ENCODE peak calls at places on chromosomes 6 and 20, in nine cellular contexts. T is CD8-positive, alpha-beta memory T cell; L is left cardiac atrium; V is amniotic stem cell; D is sciatic nerve; B is ACHN; X is GM06990; N is activated naive CD4-positive, alpha-beta T cell treated with anti-CD3 and anti-CD28 coated beads for 36 hours; E is NAMALWA. S is an unnamed sample.

GRCh38 chr6:155387551-155387950 is 68.1 kb downstream of the NOX3 start:
- DNase-seq in T (no peak), L (no peak), V (no peak), D (no peak), B (peak; percentile 0), X (no peak), N (no peak), E (no peak), S (no peak)

GRCh38 chr6:170178561-170179477 is 112.1 kb downstream of the DLL1 start:
- DNase-seq in T (no peak), L (peak; percentile 77), V (no peak), D (no peak), B (no peak), X (no peak), N (no peak), E (no peak), S (peak; percentile 62)

GRCh38 chr6:46453221-46453620 is 38.0 kb downstream of the RCAN2 start:
- DNase-seq in T (no peak), L (no peak), V (peak; percentile 47), D (no peak), B (no peak), X (no peak), N (no peak), E (no peak), S (no peak)

GRCh38 chr6:26205161-26205624 is 118.0 kb downstream of the HFE start:
- DNase-seq in T (peak; percentile 87), L (peak; percentile 83), V (peak; percentile 82), D (peak; percentile 88), B (peak; percentile 89), X (peak; percentile 79), N (peak; percentile 94), E (peak; percentile 93), S (no peak)

GRCh38 chr20:36235892-36236785 is at the start of gene AAR2:
- DNase-seq in T (peak; percentile 68), L (peak; percentile 85), V (peak; percentile 80), D (peak; percentile 87), B (peak; percentile 73), X (peak; percentile 86), N (peak; percentile 91), E (peak; percentile 83), S (peak; percentile 82)

GRCh38 chr6:26033132-26033941 is 53.9 kb upstream of the HFE start:
- DNase-seq in T (peak; percentile 81), L (peak; percentile 62), V (peak; percentile 82), D (peak; percentile 74), B (peak; percentile 95), X (peak; percentile 94), N (peak; percentile 73), E (peak; percentile 97), S (peak; percentile 88)

GRCh38 chr20:50450961-50451752 is 59.0 kb upstream of the PTPN1 start:
- DNase-seq in T (peak; percentile 39), L (peak; percentile 53), V (no peak), D (no peak), B (no peak), X (peak; percentile 56), N (peak; percentile 17), E (peak; percentile 89), S (no peak)

GRCh38 chr6:106213660-106214276 is 111.8 kb downstream of the ATG5 start:
- DNase-seq in T (no peak), L (no peak), V (no peak), D (no peak), B (no peak), X (no peak), N (no peak), E (no peak), S (no peak)

GRCh38 chr6:155248021-155249001 is 15.5 kb upstream of the CLDN20 start:
- DNase-seq in T (no peak), L (peak; percentile 40), V (peak; percentile 39), D (peak; percentile 75), B (peak; percentile 34), X (no peak), N (peak; percentile 46), E (peak; percentile 58), S (no peak)

GRCh38 chr6:149897015-149897697 is 757 bp downstream of the RAET1E start:
- DNase-seq in T (no peak), L (peak; percentile 88), V (peak; percentile 42), D (peak; percentile 88), B (peak; percentile 59), X (no peak), N (no peak), E (no peak), S (peak; percentile 94)

GRCh38 chr6:119501798-119502483 is 152.4 kb upstream of the MAN1A1 start:
- DNase-seq in T (no peak), L (no peak), V (no peak), D (no peak), B (no peak), X (no peak), N (no peak), E (peak; percentile 40), S (no peak)

GRCh38 chr20:3194617-3195280 is 9.7 kb downstream of the DDRGK1 start:
- DNase-seq in T (no peak), L (no peak), V (no peak), D (no peak), B (no peak), X (no peak), N (no peak), E (no peak), S (no peak)

GRCh38 chr20:15639839-15640238 is 933.4 kb downstream of the KIF16B start:
- DNase-seq in T (no peak), L (no peak), V (no peak), D (no peak), B (no peak), X (no peak), N (no peak), E (no peak), S (no peak)

GRCh38 chr6:42781546-42781810 is 374 bp upstream of the BICRAL start:
- DNase-seq in T (no peak), L (no peak), V (no peak), D (no peak), B (no peak), X (no peak), N (no peak), E (no peak), S (no peak)

GRCh38 chr20:52972965-52973819 is 1.0 kb downstream of the TSHZ2 start:
- DNase-seq in T (no peak), L (peak; percentile 24), V (no peak), D (no peak), B (no peak), X (no peak), N (peak; percentile 53), E (no peak), S (no peak)

GRCh38 chr6:37210313-37210898 is 40.5 kb downstream of the PIM1 start:
- DNase-seq in T (peak; percentile 70), L (peak; percentile 65), V (peak; percentile 63), D (peak; percentile 84), B (peak; percentile 75), X (no peak), N (peak; percentile 93), E (peak; percentile 88), S (no peak)

GRCh38 chr6:111013144-111013905 is 31.5 kb downstream of the RPF2 start:
- DNase-seq in T (no peak), L (no peak), V (no peak), D (no peak), B (no peak), X (no peak), N (no peak), E (no peak), S (no peak)

GRCh38 chr6:70874181-70874913 is 82.5 kb downstream of the B3GAT2 start:
- DNase-seq in T (no peak), L (no peak), V (no peak), D (no peak), B (no peak), X (no peak), N (no peak), E (no peak), S (no peak)

GRCh38 chr6:34021839-34022190 is 124.1 kb downstream of the GRM4 start:
- DNase-seq in T (no peak), L (no peak), V (no peak), D (no peak), B (no peak), X (no peak), N (no peak), E (no peak), S (no peak)

GRCh38 chr6:107118976-107119375 is 3.7 kb upstream of the BEND3 start:
- DNase-seq in T (no peak), L (no peak), V (no peak), D (no peak), B (no peak), X (no peak), N (no peak), E (peak; percentile 77), S (no peak)

GRCh38 chr6:137224890-137225198 is 5.7 kb upstream of the IFNGR1 start:
- DNase-seq in T (no peak), L (no peak), V (no peak), D (no peak), B (no peak), X (peak; percentile 49), N (no peak), E (peak; percentile 64), S (no peak)

GRCh38 chr20:23318347-23318746 is 32.2 kb upstream of the NXT1 start:
- DNase-seq in T (no peak), L (no peak), V (no peak), D (no peak), B (no peak), X (no peak), N (no peak), E (no peak), S (no peak)

GRCh38 chr6:43717389-43717788 is 29.8 kb upstream of the MRPS18A start:
- DNase-seq in T (no peak), L (no peak), V (no peak), D (no peak), B (no peak), X (no peak), N (no peak), E (no peak), S (no peak)

GRCh38 chr6:131172237-131172636 is 37.0 kb downstream of the AKAP7 start:
- DNase-seq in T (no peak), L (no peak), V (no peak), D (no peak), B (no peak), X (no peak), N (no peak), E (no peak), S (no peak)

S was measured in coronary artery.